ENCODE peak calls at places on chromosomes 5 and 9, in five cellular contexts. M is cardiac muscle cell, B is coronary artery, I is psoas muscle, T is neural crest cell. E is an unnamed sample.

GRCh38 chr9:93081081-93081529 is 14.9 kb upstream of the CARD19 start:
- DNase-seq in M (peak; percentile 68), I (no peak), T (no peak), B (peak; percentile 55), E (no peak)

GRCh38 chr5:179123491-179124328 is 63.5 kb downstream of the ZNF354C start:
- DNase-seq in T (no peak), B (peak; percentile 66), I (no peak), M (no peak), E (no peak)

GRCh38 chr5:67520161-67520886 is 323.7 kb upstream of the CD180 start:
- DNase-seq in B (no peak), T (no peak), M (no peak), I (no peak), E (no peak)

GRCh38 chr9:127741831-127742434 is 6.8 kb upstream of the TOR2A start:
- DNase-seq in B (no peak), I (peak; percentile 88), M (no peak), T (peak; percentile 91), E (no peak)

GRCh38 chr9:83536332-83536731 is 1.9 kb downstream of the FRMD3 start:
- DNase-seq in T (no peak), M (no peak), B (no peak), I (no peak), E (no peak)

GRCh38 chr9:130373679-130374325 is 71.0 kb upstream of the ASS1 start:
- DNase-seq in I (no peak), T (no peak), B (no peak), M (no peak), E (no peak)

GRCh38 chr5:132898094-132898493 is 24.6 kb downstream of the LEAP2 start:
- DNase-seq in T (no peak), B (no peak), M (no peak), I (no peak), E (no peak)

GRCh38 chr5:167304834-167305469 is 986.5 kb upstream of the WWC1 start:
- DNase-seq in B (no peak), T (no peak), M (no peak), I (no peak), E (no peak)

GRCh38 chr5:149730620-149731331 is 666 bp downstream of the PPARGC1B start:
- DNase-seq in B (no peak), T (peak; percentile 40), I (peak; percentile 82), M (peak; percentile 30), E (peak; percentile 75)

GRCh38 chr9:137301086-137301947 is 754 bp downstream of the NRARP start:
- DNase-seq in T (no peak), M (peak; percentile 74), B (no peak), I (peak; percentile 58), E (no peak)
- TF ChIP-seq CTCF in T (peak; percentile 43), M (no peak), B (no peak), I (peak; percentile 24), E (peak; percentile 61)

DNA sequence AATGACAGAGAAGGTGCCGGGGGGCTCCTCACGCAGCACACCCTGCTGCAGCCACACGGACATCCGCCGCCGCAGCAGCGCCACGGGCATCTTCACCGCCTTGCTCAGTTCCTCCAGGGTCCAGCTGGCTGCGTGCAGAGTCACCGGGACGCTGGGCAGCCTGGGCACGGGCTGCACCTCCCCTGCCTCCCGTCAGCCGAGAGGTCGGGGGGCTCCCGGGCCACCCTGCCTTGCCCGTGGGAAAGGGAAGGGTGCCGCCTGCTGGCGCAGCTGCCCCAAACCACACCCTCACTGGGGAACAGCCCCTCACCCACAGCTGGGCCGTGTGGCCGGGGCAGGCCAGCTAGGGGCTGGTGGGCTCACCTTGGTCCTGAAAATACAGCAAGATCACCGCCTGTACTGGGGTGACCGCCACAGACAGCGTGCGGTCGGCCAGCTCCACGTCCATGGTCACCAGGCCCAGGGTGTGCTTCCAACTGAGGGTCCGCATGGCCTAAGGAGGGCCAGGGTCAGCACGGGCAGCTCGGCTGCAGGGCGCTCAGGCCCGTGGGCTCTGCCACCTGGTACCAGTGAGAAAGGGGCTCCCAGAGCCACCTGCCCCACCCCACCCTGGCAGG is 3.6 kb upstream of the TMEM210 start:
- DNase-seq in B (no peak), T (no peak), M (no peak), I (no peak), E (no peak)
- TF ChIP-seq CTCF in B (no peak), T (no peak), M (peak; percentile 4), I (no peak), E (peak; percentile 31)

GRCh38 chr5:126778675-126779403 is 1.9 kb downstream of the LMNB1 start:
- DNase-seq in T (no peak), I (no peak), B (no peak), M (no peak), E (no peak)

GRCh38 chr5:126780165-126780827 is 3.4 kb downstream of the LMNB1 start:
- DNase-seq in B (no peak), T (peak; percentile 32), M (peak; percentile 84), I (no peak), E (peak; percentile 69)

GRCh38 chr5:126776499-126777256 is at the start of gene LMNB1:
- DNase-seq in T (peak; percentile 93), B (peak; percentile 96), I (peak; percentile 96), M (peak; percentile 98), E (peak; percentile 93)

GRCh38 chr5:126777257-126777973 is 479 bp downstream of the LMNB1 start:
- DNase-seq in B (no peak), I (peak; percentile 73), M (peak; percentile 70), T (no peak), E (peak; percentile 46)

DNA sequence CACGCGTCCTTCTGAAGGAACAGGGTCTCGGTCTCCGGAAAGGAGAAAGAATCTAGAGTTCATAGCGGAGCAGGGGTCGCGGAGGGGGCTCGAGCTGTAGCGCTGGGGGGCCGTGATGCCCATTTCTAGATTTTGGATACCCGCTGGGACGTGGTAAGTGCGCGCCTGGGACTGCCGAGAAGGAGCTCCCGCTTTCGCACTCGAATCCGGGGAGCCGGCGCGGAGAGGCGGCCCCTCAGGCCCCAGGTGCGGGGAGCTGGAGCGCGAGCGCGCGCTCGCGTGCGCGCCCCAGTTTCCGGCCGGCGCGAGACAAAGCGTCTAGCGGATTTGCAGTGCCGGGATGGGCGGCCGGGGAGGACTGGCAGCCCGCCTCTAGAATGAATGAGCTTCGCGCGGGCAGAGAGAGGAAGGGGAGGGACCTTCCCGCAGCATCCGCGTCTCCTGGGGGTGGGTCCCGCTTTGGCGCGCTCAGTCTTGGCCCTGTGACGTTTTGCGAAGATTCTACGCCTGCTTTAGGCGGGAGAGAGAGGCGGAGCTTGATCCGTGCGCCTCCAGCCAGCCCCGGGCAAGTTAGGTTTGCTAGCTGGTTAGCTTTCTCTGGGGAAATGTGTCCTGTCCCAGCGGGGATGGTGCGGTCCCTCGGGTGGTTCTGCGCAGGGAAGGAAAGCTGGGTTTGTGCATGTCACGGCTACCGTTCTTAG is 1.2 kb downstream of the LMNB1 start:
- DNase-seq in M (peak; percentile 98), T (peak; percentile 88), I (peak; percentile 86), B (peak; percentile 88), E (peak; percentile 86)
- TF ChIP-seq CTCF in M (no peak), T (no peak), I (no peak), B (no peak), E (no peak)

GRCh38 chr9:124291801-124292396 is 34.1 kb downstream of the NEK6 start:
- DNase-seq in B (no peak), I (no peak), T (no peak), M (no peak), E (peak; percentile 71)
- TF ChIP-seq CTCF in B (no peak), I (no peak), T (no peak), M (no peak), E (peak; percentile 13)